ENCODE peak calls at places on chromosomes 6 and 20, in eight cellular contexts. One of them, this sample, is unnamed.

GRCh38 chr20:34938466-34939163 is 17.0 kb downstream of the GSS start:
- DNase-seq in small intestine: peak; percentile 80
- DNase-seq in ovary: no peak
- DNase-seq in dorsolateral prefrontal cortex: peak; percentile 33
- DNase-seq in psoas muscle: peak; percentile 60
- DNase-seq in CD4-positive, alpha-beta memory T cell: no peak
- DNase-seq in mesenchymal stem cell: no peak
- DNase-seq in colonic mucosa: peak; percentile 93
- DNase-seq in this sample: no peak

GRCh38 chr6:134029495-134030455 is 22.6 kb downstream of the SLC2A12 start:
- DNase-seq in colonic mucosa: no peak
- DNase-seq in ovary: no peak
- DNase-seq in small intestine: no peak
- DNase-seq in dorsolateral prefrontal cortex: no peak
- DNase-seq in mesenchymal stem cell: peak; percentile 78
- DNase-seq in CD4-positive, alpha-beta memory T cell: no peak
- DNase-seq in psoas muscle: no peak
- DNase-seq in this sample: no peak

GRCh38 chr6:118712955-118713354 is 61.6 kb upstream of the CEP85L start:
- DNase-seq in mesenchymal stem cell: no peak
- DNase-seq in CD4-positive, alpha-beta memory T cell: no peak
- DNase-seq in small intestine: no peak
- DNase-seq in colonic mucosa: no peak
- DNase-seq in ovary: no peak
- DNase-seq in dorsolateral prefrontal cortex: no peak
- DNase-seq in psoas muscle: no peak
- DNase-seq in this sample: no peak

GRCh38 chr20:58765795-58766194 is 73.2 kb downstream of the NPEPL1 start:
- DNase-seq in psoas muscle: no peak
- DNase-seq in colonic mucosa: no peak
- DNase-seq in ovary: no peak
- DNase-seq in small intestine: no peak
- DNase-seq in dorsolateral prefrontal cortex: no peak
- DNase-seq in mesenchymal stem cell: no peak
- DNase-seq in CD4-positive, alpha-beta memory T cell: no peak
- DNase-seq in this sample: no peak

GRCh38 chr6:140045116-140045515 is 670.7 kb upstream of the CITED2 start:
- DNase-seq in ovary: no peak
- DNase-seq in small intestine: no peak
- DNase-seq in psoas muscle: no peak
- DNase-seq in CD4-positive, alpha-beta memory T cell: no peak
- DNase-seq in mesenchymal stem cell: no peak
- DNase-seq in colonic mucosa: no peak
- DNase-seq in dorsolateral prefrontal cortex: no peak
- DNase-seq in this sample: no peak

GRCh38 chr6:14066782-14067406 is 50.7 kb upstream of the CD83 start:
- DNase-seq in CD4-positive, alpha-beta memory T cell: peak; percentile 50
- DNase-seq in psoas muscle: no peak
- DNase-seq in mesenchymal stem cell: peak; percentile 70
- DNase-seq in dorsolateral prefrontal cortex: no peak
- DNase-seq in colonic mucosa: no peak
- DNase-seq in small intestine: peak; percentile 68
- DNase-seq in ovary: no peak
- DNase-seq in this sample: no peak

GRCh38 chr6:44478158-44478557 is 90.7 kb downstream of the CDC5L start:
- DNase-seq in dorsolateral prefrontal cortex: no peak
- DNase-seq in colonic mucosa: no peak
- DNase-seq in psoas muscle: no peak
- DNase-seq in ovary: no peak
- DNase-seq in small intestine: no peak
- DNase-seq in CD4-positive, alpha-beta memory T cell: no peak
- DNase-seq in mesenchymal stem cell: no peak
- DNase-seq in this sample: no peak

GRCh38 chr20:7926767-7927166 is 13.5 kb downstream of the HAO1 start:
- DNase-seq in CD4-positive, alpha-beta memory T cell: no peak
- DNase-seq in dorsolateral prefrontal cortex: peak; percentile 30
- DNase-seq in ovary: no peak
- DNase-seq in colonic mucosa: no peak
- DNase-seq in psoas muscle: no peak
- DNase-seq in mesenchymal stem cell: peak; percentile 39
- DNase-seq in small intestine: no peak
- DNase-seq in this sample: no peak

DNA sequence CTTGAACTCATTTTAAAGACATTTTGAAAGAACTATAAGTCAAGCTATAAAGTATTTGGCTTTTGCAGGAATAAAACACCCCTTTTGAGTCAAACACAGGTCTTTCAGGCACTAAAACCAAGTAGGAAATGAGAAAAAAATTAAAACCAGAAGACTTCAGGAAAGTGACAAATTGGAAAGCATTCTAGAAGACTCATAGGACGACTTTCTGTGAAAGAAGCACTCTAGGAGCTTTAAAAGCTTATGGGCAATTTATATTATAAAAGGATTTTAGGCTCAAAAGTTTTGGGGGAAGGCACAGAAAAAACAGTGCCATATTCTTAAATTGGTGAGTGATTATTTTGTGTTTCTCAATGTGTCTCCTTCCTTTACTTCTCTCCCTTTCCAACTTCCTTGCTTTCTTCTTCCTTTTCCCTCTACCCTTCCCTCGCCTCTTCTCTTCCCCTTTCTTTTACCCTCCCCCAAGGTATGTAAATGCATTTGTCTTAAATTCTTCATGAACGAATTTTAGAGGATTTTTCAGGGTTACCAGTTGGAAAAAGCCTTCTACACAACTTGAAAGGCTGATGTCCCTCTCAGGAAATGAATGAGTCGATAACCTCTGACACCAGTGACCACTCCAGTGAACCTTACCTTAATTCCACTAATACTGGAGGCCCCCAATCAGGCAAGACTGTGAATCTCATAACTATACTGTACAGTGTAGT is 2.7 kb upstream of the LIN28B start:
- DNase-seq in colonic mucosa: no peak
- DNase-seq in mesenchymal stem cell: no peak
- DNase-seq in psoas muscle: no peak
- DNase-seq in small intestine: no peak
- DNase-seq in ovary: no peak
- DNase-seq in dorsolateral prefrontal cortex: no peak
- DNase-seq in CD4-positive, alpha-beta memory T cell: no peak
- DNase-seq in this sample: no peak
- H3K27ac ChIP-seq in colonic mucosa: no peak overlapping the region
- H3K27ac ChIP-seq in mesenchymal stem cell: no peak overlapping the region
- H3K27ac ChIP-seq in psoas muscle: no peak overlapping the region
- H3K27ac ChIP-seq in small intestine: no peak overlapping the region
- H3K27ac ChIP-seq in ovary: no peak overlapping the region
- H3K27ac ChIP-seq in dorsolateral prefrontal cortex: no peak overlapping the region
- H3K27ac ChIP-seq in CD4-positive, alpha-beta memory T cell: no peak overlapping the region
- H3K27ac ChIP-seq in this sample: no peak overlapping the region

GRCh38 chr6:132820629-132821381 is 6.4 kb downstream of the RPS12 start:
- DNase-seq in colonic mucosa: no peak
- DNase-seq in mesenchymal stem cell: peak; percentile 65
- DNase-seq in ovary: no peak
- DNase-seq in dorsolateral prefrontal cortex: no peak
- DNase-seq in small intestine: no peak
- DNase-seq in CD4-positive, alpha-beta memory T cell: no peak
- DNase-seq in psoas muscle: no peak
- DNase-seq in this sample: no peak
- H3K27ac ChIP-seq in colonic mucosa: no peak overlapping the region
- H3K27ac ChIP-seq in mesenchymal stem cell: peak overlapping the region; percentile 13
- H3K27ac ChIP-seq in ovary: no peak overlapping the region
- H3K27ac ChIP-seq in dorsolateral prefrontal cortex: peak overlapping the region; percentile 20
- H3K27ac ChIP-seq in small intestine: no peak overlapping the region
- H3K27ac ChIP-seq in CD4-positive, alpha-beta memory T cell: no peak overlapping the region
- H3K27ac ChIP-seq in psoas muscle: peak overlapping the region; percentile 13
- H3K27ac ChIP-seq in this sample: no peak overlapping the region

DNA sequence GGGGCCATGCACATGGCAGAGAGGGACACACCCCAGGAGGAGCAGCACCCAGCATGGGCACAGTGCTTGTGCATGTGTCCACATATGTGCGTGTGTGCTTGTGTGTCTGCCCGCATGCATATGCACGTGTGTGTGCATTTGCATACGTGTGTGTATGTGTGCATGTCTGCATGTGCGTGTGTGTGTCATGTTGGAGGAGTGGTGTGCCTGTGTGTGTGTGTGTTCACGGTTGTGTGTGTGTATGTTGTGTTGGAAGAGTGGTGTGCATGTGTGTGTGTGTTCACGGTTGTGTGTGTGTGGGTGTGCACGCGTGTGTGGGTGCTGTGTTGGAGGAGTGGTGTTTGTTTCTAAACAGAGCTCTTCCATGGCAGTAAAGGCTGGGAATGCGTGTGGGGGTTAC is 50.7 kb upstream of the SLCO4A1 start:
- DNase-seq in small intestine: no peak
- DNase-seq in mesenchymal stem cell: no peak
- DNase-seq in ovary: no peak
- DNase-seq in CD4-positive, alpha-beta memory T cell: no peak
- DNase-seq in psoas muscle: peak; percentile 6
- DNase-seq in dorsolateral prefrontal cortex: no peak
- DNase-seq in colonic mucosa: no peak
- DNase-seq in this sample: no peak
- H3K27ac ChIP-seq in small intestine: no peak overlapping the region
- H3K27ac ChIP-seq in mesenchymal stem cell: no peak overlapping the region
- H3K27ac ChIP-seq in ovary: no peak overlapping the region
- H3K27ac ChIP-seq in CD4-positive, alpha-beta memory T cell: no peak overlapping the region
- H3K27ac ChIP-seq in psoas muscle: no peak overlapping the region
- H3K27ac ChIP-seq in dorsolateral prefrontal cortex: no peak overlapping the region
- H3K27ac ChIP-seq in colonic mucosa: no peak overlapping the region
- H3K27ac ChIP-seq in this sample: no peak overlapping the region

DNA sequence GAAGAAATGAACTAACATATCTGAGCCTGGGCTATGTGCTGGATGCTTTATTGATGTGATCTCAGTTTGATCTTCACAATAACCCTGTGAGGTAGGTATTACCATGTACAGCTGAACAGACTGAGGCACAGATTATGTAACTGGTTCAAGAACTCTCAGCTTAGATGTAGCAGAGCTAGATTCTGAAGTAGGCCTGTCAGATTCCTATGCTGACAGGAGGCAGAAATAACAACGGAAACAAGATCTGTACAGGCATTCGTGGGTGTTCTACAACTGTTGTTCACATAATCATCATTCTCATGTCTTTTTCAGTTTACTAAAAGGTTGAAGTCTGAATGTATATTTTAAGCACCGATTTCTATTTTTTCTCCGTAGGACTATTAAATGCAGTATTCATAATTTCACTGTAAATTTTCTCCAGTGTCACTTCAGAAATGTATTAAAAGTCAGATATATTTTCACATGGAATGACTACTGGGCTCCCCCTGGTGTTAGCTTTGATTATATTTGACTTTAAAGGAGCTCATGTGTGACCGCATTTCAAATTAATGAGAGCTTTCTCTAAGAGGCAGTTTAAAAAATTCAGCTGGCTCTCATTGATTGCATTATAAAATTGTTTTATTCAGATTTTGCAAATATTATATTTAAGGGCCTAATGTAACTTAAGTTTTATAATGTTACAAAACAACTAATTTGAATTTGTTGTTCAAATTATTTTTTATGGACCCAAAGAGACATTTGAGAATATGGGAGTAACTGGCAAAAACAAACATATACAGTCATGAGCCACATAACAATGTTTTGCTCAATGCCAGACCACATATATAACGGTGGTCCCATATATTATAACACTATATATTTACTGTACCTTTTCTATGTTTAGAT is 36.4 kb upstream of the SLC17A4 start:
- DNase-seq in ovary: no peak
- DNase-seq in psoas muscle: no peak
- DNase-seq in small intestine: peak; percentile 36
- DNase-seq in dorsolateral prefrontal cortex: no peak
- DNase-seq in mesenchymal stem cell: peak; percentile 29
- DNase-seq in CD4-positive, alpha-beta memory T cell: peak; percentile 4
- DNase-seq in colonic mucosa: no peak
- DNase-seq in this sample: no peak
- H3K27ac ChIP-seq in ovary: no peak overlapping the region
- H3K27ac ChIP-seq in psoas muscle: no peak overlapping the region
- H3K27ac ChIP-seq in small intestine: no peak overlapping the region
- H3K27ac ChIP-seq in dorsolateral prefrontal cortex: no peak overlapping the region
- H3K27ac ChIP-seq in mesenchymal stem cell: no peak overlapping the region
- H3K27ac ChIP-seq in CD4-positive, alpha-beta memory T cell: no peak overlapping the region
- H3K27ac ChIP-seq in colonic mucosa: no peak overlapping the region
- H3K27ac ChIP-seq in this sample: no peak overlapping the region

GRCh38 chr20:49272654-49273053 is 5.2 kb downstream of the ZNFX1 start:
- DNase-seq in CD4-positive, alpha-beta memory T cell: no peak
- DNase-seq in dorsolateral prefrontal cortex: no peak
- DNase-seq in psoas muscle: no peak
- DNase-seq in ovary: no peak
- DNase-seq in colonic mucosa: no peak
- DNase-seq in small intestine: peak; percentile 49
- DNase-seq in mesenchymal stem cell: no peak
- DNase-seq in this sample: no peak

GRCh38 chr20:49270177-49270576 is 7.7 kb downstream of the ZNFX1 start:
- DNase-seq in psoas muscle: no peak
- DNase-seq in mesenchymal stem cell: peak; percentile 46
- DNase-seq in ovary: no peak
- DNase-seq in colonic mucosa: no peak
- DNase-seq in dorsolateral prefrontal cortex: no peak
- DNase-seq in CD4-positive, alpha-beta memory T cell: no peak
- DNase-seq in small intestine: no peak
- DNase-seq in this sample: no peak

GRCh38 chr20:49267327-49267726 is 10.5 kb downstream of the ZNFX1 start:
- DNase-seq in dorsolateral prefrontal cortex: no peak
- DNase-seq in colonic mucosa: no peak
- DNase-seq in small intestine: no peak
- DNase-seq in ovary: no peak
- DNase-seq in psoas muscle: no peak
- DNase-seq in mesenchymal stem cell: no peak
- DNase-seq in CD4-positive, alpha-beta memory T cell: no peak
- DNase-seq in this sample: no peak

GRCh38 chr20:49270736-49271135 is 7.1 kb downstream of the ZNFX1 start:
- DNase-seq in dorsolateral prefrontal cortex: no peak
- DNase-seq in small intestine: no peak
- DNase-seq in CD4-positive, alpha-beta memory T cell: no peak
- DNase-seq in colonic mucosa: no peak
- DNase-seq in mesenchymal stem cell: no peak
- DNase-seq in psoas muscle: no peak
- DNase-seq in ovary: no peak
- DNase-seq in this sample: no peak

GRCh38 chr20:49268600-49269365 is 9.1 kb downstream of the ZNFX1 start:
- DNase-seq in colonic mucosa: no peak
- DNase-seq in CD4-positive, alpha-beta memory T cell: no peak
- DNase-seq in small intestine: no peak
- DNase-seq in mesenchymal stem cell: peak; percentile 92
- DNase-seq in ovary: no peak
- DNase-seq in dorsolateral prefrontal cortex: no peak
- DNase-seq in psoas muscle: no peak
- DNase-seq in this sample: no peak
- H3K27ac ChIP-seq in colonic mucosa: no peak overlapping the region
- H3K27ac ChIP-seq in CD4-positive, alpha-beta memory T cell: no peak overlapping the region
- H3K27ac ChIP-seq in small intestine: no peak overlapping the region
- H3K27ac ChIP-seq in mesenchymal stem cell: no peak overlapping the region
- H3K27ac ChIP-seq in ovary: no peak overlapping the region
- H3K27ac ChIP-seq in dorsolateral prefrontal cortex: no peak overlapping the region
- H3K27ac ChIP-seq in psoas muscle: no peak overlapping the region
- H3K27ac ChIP-seq in this sample: no peak overlapping the region

This sample was measured in substantia nigra.